ENCODE peak calls at places on chromosome 3, in eight cellular contexts. One of them, this sample, is unnamed.

GRCh38 chr3:62817678-62818077 is 57.5 kb downstream of the CADPS start:
- DNase-seq in nephron progenitor cell: no peak
- DNase-seq in NCI-H345: no peak
- DNase-seq in adrenal gland: no peak
- DNase-seq in EH: no peak
- DNase-seq in activated CD8-positive, alpha-beta T cell treated with anti-CD3 and anti-CD28 coated beads for 36 hours: no peak
- DNase-seq in neural crest cell: no peak
- DNase-seq in fibroblast of pulmonary artery: no peak
- DNase-seq in this sample: no peak

GRCh38 chr3:78398401-78398800 is 1358.5 kb downstream of the ROBO2 start:
- DNase-seq in nephron progenitor cell: no peak
- DNase-seq in NCI-H345: no peak
- DNase-seq in adrenal gland: no peak
- DNase-seq in EH: no peak
- DNase-seq in activated CD8-positive, alpha-beta T cell treated with anti-CD3 and anti-CD28 coated beads for 36 hours: no peak
- DNase-seq in neural crest cell: no peak
- DNase-seq in fibroblast of pulmonary artery: no peak
- DNase-seq in this sample: no peak

GRCh38 chr3:52774901-52775864 is 2.2 kb upstream of the ITIH1 start:
- DNase-seq in nephron progenitor cell: no peak
- DNase-seq in NCI-H345: peak
- DNase-seq in adrenal gland: no peak
- DNase-seq in EH: peak
- DNase-seq in activated CD8-positive, alpha-beta T cell treated with anti-CD3 and anti-CD28 coated beads for 36 hours: no peak
- DNase-seq in neural crest cell: no peak
- DNase-seq in fibroblast of pulmonary artery: no peak
- DNase-seq in this sample: no peak

GRCh38 chr3:169998668-169999131 is 32.1 kb downstream of the SEC62 start:
- DNase-seq in nephron progenitor cell: no peak
- DNase-seq in NCI-H345: no peak
- DNase-seq in adrenal gland: no peak
- DNase-seq in EH: peak
- DNase-seq in activated CD8-positive, alpha-beta T cell treated with anti-CD3 and anti-CD28 coated beads for 36 hours: no peak
- DNase-seq in neural crest cell: no peak
- DNase-seq in fibroblast of pulmonary artery: peak
- DNase-seq in this sample: peak

GRCh38 chr3:25910997-25911396 is 121.1 kb downstream of the OXSM start:
- DNase-seq in nephron progenitor cell: peak
- DNase-seq in NCI-H345: no peak
- DNase-seq in adrenal gland: no peak
- DNase-seq in EH: peak
- DNase-seq in activated CD8-positive, alpha-beta T cell treated with anti-CD3 and anti-CD28 coated beads for 36 hours: peak
- DNase-seq in neural crest cell: peak
- DNase-seq in fibroblast of pulmonary artery: peak
- DNase-seq in this sample: no peak

GRCh38 chr3:10008588-10009344 is 17.5 kb upstream of the FANCD2 start:
- DNase-seq in nephron progenitor cell: peak
- DNase-seq in NCI-H345: peak
- DNase-seq in adrenal gland: peak
- DNase-seq in EH: peak
- DNase-seq in activated CD8-positive, alpha-beta T cell treated with anti-CD3 and anti-CD28 coated beads for 36 hours: peak
- DNase-seq in neural crest cell: peak
- DNase-seq in fibroblast of pulmonary artery: peak
- DNase-seq in this sample: peak

GRCh38 chr3:27939940-27940339 is 217.8 kb upstream of the EOMES start:
- DNase-seq in nephron progenitor cell: peak
- DNase-seq in NCI-H345: no peak
- DNase-seq in adrenal gland: no peak
- DNase-seq in EH: peak
- DNase-seq in activated CD8-positive, alpha-beta T cell treated with anti-CD3 and anti-CD28 coated beads for 36 hours: no peak
- DNase-seq in neural crest cell: no peak
- DNase-seq in fibroblast of pulmonary artery: peak
- DNase-seq in this sample: no peak

GRCh38 chr3:144394052-144394451 is 422.4 kb downstream of the DIPK2A start:
- DNase-seq in nephron progenitor cell: no peak
- DNase-seq in NCI-H345: no peak
- DNase-seq in adrenal gland: no peak
- DNase-seq in EH: no peak
- DNase-seq in activated CD8-positive, alpha-beta T cell treated with anti-CD3 and anti-CD28 coated beads for 36 hours: no peak
- DNase-seq in neural crest cell: no peak
- DNase-seq in fibroblast of pulmonary artery: no peak
- DNase-seq in this sample: no peak

GRCh38 chr3:132522353-132522752 is 74.7 kb upstream of the ACKR4 start:
- DNase-seq in nephron progenitor cell: no peak
- DNase-seq in NCI-H345: no peak
- DNase-seq in adrenal gland: no peak
- DNase-seq in EH: no peak
- DNase-seq in activated CD8-positive, alpha-beta T cell treated with anti-CD3 and anti-CD28 coated beads for 36 hours: no peak
- DNase-seq in neural crest cell: no peak
- DNase-seq in fibroblast of pulmonary artery: no peak
- DNase-seq in this sample: no peak

GRCh38 chr3:196163687-196164493 is 47.3 kb downstream of the ZDHHC19 start:
- DNase-seq in nephron progenitor cell: no peak
- DNase-seq in NCI-H345: no peak
- DNase-seq in adrenal gland: no peak
- DNase-seq in EH: no peak
- DNase-seq in activated CD8-positive, alpha-beta T cell treated with anti-CD3 and anti-CD28 coated beads for 36 hours: no peak
- DNase-seq in neural crest cell: no peak
- DNase-seq in fibroblast of pulmonary artery: no peak
- DNase-seq in this sample: peak

GRCh38 chr3:16286161-16286560 is 21.1 kb downstream of the OXNAD1 start:
- DNase-seq in nephron progenitor cell: no peak
- DNase-seq in NCI-H345: no peak
- DNase-seq in adrenal gland: no peak
- DNase-seq in EH: no peak
- DNase-seq in activated CD8-positive, alpha-beta T cell treated with anti-CD3 and anti-CD28 coated beads for 36 hours: peak
- DNase-seq in neural crest cell: no peak
- DNase-seq in fibroblast of pulmonary artery: no peak
- DNase-seq in this sample: no peak

GRCh38 chr3:42050126-42050525 is 41.0 kb upstream of the TRAK1 start:
- DNase-seq in nephron progenitor cell: no peak
- DNase-seq in NCI-H345: no peak
- DNase-seq in adrenal gland: peak
- DNase-seq in EH: no peak
- DNase-seq in activated CD8-positive, alpha-beta T cell treated with anti-CD3 and anti-CD28 coated beads for 36 hours: no peak
- DNase-seq in neural crest cell: no peak
- DNase-seq in fibroblast of pulmonary artery: no peak
- DNase-seq in this sample: no peak

This sample was measured in osteoblast.